ENCODE peak calls at places on chromosome 13, in six cellular contexts. I is H54, S is Peyer's patch, M is IMR-90, G is ovary, O is suprapubic skin. Z is an unnamed sample.

GRCh38 chr13:51997641-51998330 is 13.5 kb downstream of the ATP7B start:
- DNase-seq in S (no peak), I (no peak), G (no peak), M (no peak), O (no peak), Z (no peak)

GRCh38 chr13:41905600-41906254 is 55.2 kb downstream of the VWA8 start:
- DNase-seq in I (no peak), O (no peak), M (peak), G (no peak), S (no peak), Z (peak)

GRCh38 chr13:103067751-103068563 is 1.7 kb upstream of the SLC10A2 start:
- DNase-seq in O (no peak), S (peak), M (no peak), G (no peak), I (no peak), Z (no peak)

GRCh38 chr13:79485014-79485441 is 4.1 kb downstream of the NDFIP2 start:
- DNase-seq in G (no peak), M (peak), O (no peak), I (no peak), S (peak), Z (peak)

GRCh38 chr13:32883501-32883900 is 132.7 kb upstream of the KL start:
- DNase-seq in I (no peak), M (peak), S (no peak), O (no peak), G (no peak), Z (no peak)

GRCh38 chr13:75748874-75749273 is 112.7 kb downstream of the LMO7 start:
- DNase-seq in O (no peak), S (no peak), M (no peak), G (no peak), I (no peak), Z (no peak)

GRCh38 chr13:94413545-94413944 is 65.9 kb downstream of the DCT start:
- DNase-seq in I (no peak), O (no peak), G (no peak), S (no peak), M (no peak), Z (no peak)

GRCh38 chr13:20566424-20566916 is 487 bp upstream of the IFT88 start:
- DNase-seq in S (peak), G (peak), M (peak), O (no peak), I (peak), Z (peak)

GRCh38 chr13:94236132-94236531 is 243.3 kb downstream of the DCT start:
- DNase-seq in I (no peak), G (no peak), M (no peak), O (no peak), S (no peak), Z (no peak)

GRCh38 chr13:31765441-31765840 is 26.1 kb downstream of the RXFP2 start:
- DNase-seq in I (no peak), M (peak), S (no peak), G (no peak), O (no peak), Z (no peak)

GRCh38 chr13:94858856-94859811 is 146.8 kb upstream of the SOX21 start:
- DNase-seq in O (peak), I (no peak), S (peak), G (peak), M (peak), Z (no peak)

GRCh38 chr13:33994198-33994597 is 176.2 kb downstream of the RFC3 start:
- DNase-seq in S (no peak), I (no peak), G (no peak), O (no peak), M (no peak), Z (no peak)

GRCh38 chr13:29190298-29190697 is 370.2 kb downstream of the MTUS2 start:
- DNase-seq in M (no peak), O (no peak), I (no peak), S (no peak), G (no peak), Z (no peak)

GRCh38 chr13:101640797-101641400 is 188.4 kb downstream of the ITGBL1 start:
- DNase-seq in M (peak), G (no peak), I (peak), S (no peak), O (no peak), Z (no peak)

GRCh38 chr13:35549481-35549880 is 73.0 kb upstream of the MAB21L1 start:
- DNase-seq in M (peak), O (no peak), I (peak), S (no peak), G (no peak), Z (no peak)

GRCh38 chr13:72970956-72971355 is 87.8 kb upstream of the KLF5 start:
- DNase-seq in I (no peak), G (no peak), S (no peak), M (peak), O (no peak), Z (no peak)

GRCh38 chr13:61486496-61486895 is 70.8 kb upstream of the PCDH20 start:
- DNase-seq in G (no peak), M (no peak), S (no peak), I (no peak), O (no peak), Z (no peak)

GRCh38 chr13:51639171-51639570 is 54.9 kb downstream of the WDFY2 start:
- DNase-seq in S (no peak), I (no peak), G (no peak), O (no peak), M (peak), Z (no peak)

GRCh38 chr13:23679214-23679613 is 109.0 kb downstream of the TNFRSF19 start:
- DNase-seq in M (peak), G (no peak), I (no peak), O (no peak), S (no peak), Z (no peak)

GRCh38 chr13:95298971-95299627 is 2.2 kb downstream of the ABCC4 start:
- DNase-seq in S (no peak), M (peak), G (no peak), I (peak), O (no peak), Z (peak)

GRCh38 chr13:34361528-34361927 is 543.6 kb downstream of the RFC3 start:
- DNase-seq in G (no peak), O (no peak), S (no peak), I (no peak), M (no peak), Z (no peak)

GRCh38 chr13:79724348-79725103 is 243.6 kb downstream of the NDFIP2 start:
- DNase-seq in O (no peak), S (peak), G (no peak), I (no peak), M (no peak), Z (no peak)

GRCh38 chr13:79393564-79394249 is 12.3 kb downstream of the RBM26 start:
- DNase-seq in O (no peak), G (no peak), S (peak), M (no peak), I (no peak), Z (no peak)

GRCh38 chr13:109009756-109010155 is 380.3 kb downstream of the MYO16 start:
- DNase-seq in M (no peak), I (no peak), G (no peak), S (no peak), O (no peak), Z (no peak)

GRCh38 chr13:100214886-100215285 is 126.0 kb downstream of the PCCA start:
- DNase-seq in O (no peak), I (peak), S (no peak), M (peak), G (no peak), Z (no peak)

GRCh38 chr13:76830805-76831204 is 55.4 kb downstream of the KCTD12 start:
- DNase-seq in S (no peak), O (no peak), G (no peak), M (no peak), I (no peak), Z (no peak)

GRCh38 chr13:98826156-98826555 is 73.7 kb upstream of the SLC15A1 start:
- DNase-seq in I (no peak), M (peak), S (no peak), O (no peak), G (no peak), Z (no peak)

GRCh38 chr13:102286326-102286725 is 115.5 kb downstream of the FGF14 start:
- DNase-seq in M (peak), O (no peak), S (no peak), G (no peak), I (peak), Z (no peak)

GRCh38 chr13:63731896-63732295 is 2316.2 kb upstream of the PCDH20 start:
- DNase-seq in M (no peak), I (no peak), O (no peak), G (no peak), S (no peak), Z (no peak)

GRCh38 chr13:110915057-110915873 is at the start of gene ANKRD10:
- DNase-seq in I (peak), G (peak), M (peak), O (peak), S (peak), Z (peak)
- TF ChIP-seq POLR2A in I (peak), G (peak), M (peak), O (no peak), S (no peak), Z (peak)

DNA sequence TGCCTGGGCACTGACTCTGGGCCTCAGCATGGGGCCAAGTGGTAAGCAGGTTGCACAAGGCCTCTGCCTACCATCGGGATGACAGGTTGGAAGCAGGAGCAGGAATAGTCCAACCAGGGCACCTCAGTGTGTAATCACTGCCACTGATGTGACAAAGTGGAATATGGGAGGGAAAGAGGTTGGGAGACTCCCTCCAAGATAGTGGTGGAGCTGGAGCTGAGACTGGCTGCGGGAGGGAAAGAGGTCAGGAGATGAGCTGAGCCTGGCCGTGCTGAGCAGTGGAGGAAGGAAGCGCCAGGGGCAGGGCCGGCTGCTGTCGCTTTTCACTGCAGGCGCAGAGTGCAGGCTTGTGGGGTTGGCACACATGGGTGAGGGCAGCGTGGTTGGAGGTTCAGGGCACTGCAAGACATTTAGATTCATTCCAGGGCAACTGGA is 6.8 kb downstream of the UPF3A start:
- DNase-seq in I (no peak), M (no peak), G (no peak), S (no peak), O (no peak), Z (no peak)
- TF ChIP-seq POLR2A in I (no peak), M (no peak), G (no peak), S (no peak), O (no peak), Z (no peak)

GRCh38 chr13:46373623-46374022 is 13.4 kb downstream of the RUBCNL start:
- DNase-seq in O (no peak), S (peak), M (no peak), G (no peak), I (no peak), Z (no peak)
- TF ChIP-seq POLR2A in O (no peak), S (no peak), M (no peak), G (no peak), I (no peak), Z (no peak)

DNA sequence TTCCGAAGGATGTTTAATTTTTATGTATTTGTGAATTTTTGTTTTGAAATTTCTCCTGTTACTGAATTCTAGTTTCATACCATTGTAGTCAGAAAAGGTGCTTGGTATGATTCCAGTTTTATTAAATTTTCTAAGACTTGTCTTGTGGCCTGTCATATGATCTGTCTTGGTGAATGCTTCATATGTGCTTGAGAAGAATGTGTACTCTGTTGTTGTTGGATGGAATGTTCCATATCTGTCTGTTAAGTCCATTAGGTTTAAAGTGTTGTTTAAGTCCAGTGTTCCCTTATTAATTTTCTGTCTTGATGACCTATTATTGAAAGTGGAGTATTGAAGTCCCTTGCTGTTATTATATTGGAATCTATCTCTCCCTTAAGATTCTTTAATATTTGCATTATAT is 273.9 kb downstream of the ATP8A2 start:
- DNase-seq in I (no peak), M (no peak), O (no peak), S (no peak), G (no peak), Z (no peak)
- TF ChIP-seq POLR2A in I (no peak), M (no peak), O (no peak), S (no peak), G (no peak), Z (no peak)

GRCh38 chr13:113584205-113584869 is at the start of gene TFDP1:
- DNase-seq in G (peak), M (peak), I (peak), O (peak), S (peak), Z (peak)
- TF ChIP-seq POLR2A in G (no peak), M (peak), I (peak), O (no peak), S (no peak), Z (peak)

Z was measured in erythroblast.